ENCODE peak calls at places on chromosomes 7 and 10, in four cellular contexts. One of them, this sample, is unnamed.

GRCh38 chr10:7426349-7426748 is 15.5 kb upstream of the SFMBT2 start:
- DNase-seq in PC-9: no peak
- DNase-seq in OCI-LY7: no peak
- DNase-seq in left lung: no peak
- DNase-seq in this sample: no peak

GRCh38 chr7:44983742-44984477 is 5.1 kb upstream of the MYO1G start:
- DNase-seq in PC-9: no peak
- DNase-seq in OCI-LY7: no peak
- DNase-seq in left lung: no peak
- DNase-seq in this sample: no peak

GRCh38 chr10:96334888-96335526 is 23.8 kb downstream of the OPALIN start:
- DNase-seq in PC-9: no peak
- DNase-seq in OCI-LY7: peak; percentile 23
- DNase-seq in left lung: no peak
- DNase-seq in this sample: peak; percentile 19

GRCh38 chr10:74189999-74190421 is 39.0 kb downstream of the ADK start:
- DNase-seq in PC-9: peak; percentile 98
- DNase-seq in OCI-LY7: peak; percentile 78
- DNase-seq in left lung: no peak
- DNase-seq in this sample: no peak

GRCh38 chr7:41617987-41618386 is 84.9 kb downstream of the INHBA start:
- DNase-seq in PC-9: no peak
- DNase-seq in OCI-LY7: no peak
- DNase-seq in left lung: no peak
- DNase-seq in this sample: no peak

GRCh38 chr10:69179089-69179742 is 818 bp upstream of the SUPV3L1 start:
- DNase-seq in PC-9: no peak
- DNase-seq in OCI-LY7: no peak
- DNase-seq in left lung: no peak
- DNase-seq in this sample: peak; percentile 19

GRCh38 chr7:123682690-123683089 is 27.0 kb downstream of the LMOD2 start:
- DNase-seq in PC-9: peak; percentile 67
- DNase-seq in OCI-LY7: peak; percentile 60
- DNase-seq in left lung: no peak
- DNase-seq in this sample: no peak

GRCh38 chr7:44761207-44762161 is 12.8 kb downstream of the ZMIZ2 start:
- DNase-seq in PC-9: no peak
- DNase-seq in OCI-LY7: no peak
- DNase-seq in left lung: no peak
- DNase-seq in this sample: peak; percentile 95

GRCh38 chr7:119320316-119320715 is 952.7 kb upstream of the KCND2 start:
- DNase-seq in PC-9: no peak
- DNase-seq in OCI-LY7: no peak
- DNase-seq in left lung: no peak
- DNase-seq in this sample: no peak

GRCh38 chr10:110364531-110364937 is 59.8 kb upstream of the SMNDC1 start:
- DNase-seq in PC-9: peak; percentile 78
- DNase-seq in OCI-LY7: no peak
- DNase-seq in left lung: no peak
- DNase-seq in this sample: no peak

GRCh38 chr10:48683893-48684292 is 780 bp upstream of the WDFY4 start:
- DNase-seq in PC-9: no peak
- DNase-seq in OCI-LY7: peak; percentile 87
- DNase-seq in left lung: no peak
- DNase-seq in this sample: no peak

GRCh38 chr10:33199731-33200130 is 134.7 kb downstream of the NRP1 start:
- DNase-seq in PC-9: no peak
- DNase-seq in OCI-LY7: no peak
- DNase-seq in left lung: no peak
- DNase-seq in this sample: peak; percentile 34
- H3K4me1 ChIP-seq in PC-9: no peaks in the 10 kb centered on the region
- H3K4me1 ChIP-seq in OCI-LY7: no peaks in the 10 kb centered on the region
- H3K4me1 ChIP-seq in left lung: peaks cover 25% of the 10 kb centered on the region
- H3K4me1 ChIP-seq in this sample: peaks cover 9% of the 10 kb centered on the region

DNA sequence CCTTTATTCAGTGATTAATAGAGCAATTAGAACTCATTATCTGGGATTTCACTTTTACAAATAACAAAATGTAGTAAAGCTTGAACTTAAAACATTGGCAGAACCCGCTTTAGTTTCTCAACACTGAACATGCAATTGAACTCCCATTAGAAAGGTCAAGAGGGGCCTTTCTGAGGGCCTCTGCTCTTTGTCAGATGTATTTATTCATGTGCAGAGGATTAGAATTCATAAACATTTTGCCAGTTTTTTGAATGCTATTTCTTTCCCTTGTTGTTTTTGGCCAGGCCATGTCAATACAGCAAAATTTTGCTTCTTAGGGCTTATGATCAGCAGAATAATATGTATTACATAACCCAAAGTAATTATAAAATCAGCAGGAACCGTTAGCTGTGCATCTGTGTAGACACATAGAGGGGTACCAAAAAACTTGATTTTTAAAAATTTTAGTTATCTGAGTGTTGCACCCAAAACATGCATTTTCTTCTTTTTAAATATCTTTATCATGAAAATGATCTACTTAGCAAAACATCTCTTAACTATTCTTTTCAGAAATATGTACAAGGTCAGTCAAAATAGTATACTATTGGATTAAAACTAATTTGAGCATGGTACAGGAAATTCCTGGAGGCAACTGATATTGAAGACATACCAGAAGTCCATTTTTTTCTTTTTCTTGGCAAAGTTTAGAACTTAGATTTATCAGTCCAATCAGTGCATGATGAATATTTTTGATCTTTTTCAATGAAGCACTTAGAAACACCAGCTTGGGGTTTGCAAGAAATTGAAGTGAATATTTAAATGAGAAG is 177.5 kb downstream of the TWIST1 start:
- DNase-seq in PC-9: no peak
- DNase-seq in OCI-LY7: no peak
- DNase-seq in left lung: no peak
- DNase-seq in this sample: no peak
- H3K9me3 ChIP-seq in PC-9: no peaks in the 10 kb centered on the region
- H3K9me3 ChIP-seq in OCI-LY7: no peaks in the 10 kb centered on the region
- H3K9me3 ChIP-seq in left lung: no peaks in the 10 kb centered on the region
- H3K9me3 ChIP-seq in this sample: no peaks in the 10 kb centered on the region

GRCh38 chr7:32062150-32062549 is 8.1 kb downstream of the PDE1C start:
- DNase-seq in PC-9: peak; percentile 35
- DNase-seq in OCI-LY7: peak; percentile 10
- DNase-seq in left lung: no peak
- DNase-seq in this sample: peak; percentile 66
- TF ChIP-seq CTCF in PC-9: peak; percentile 72
- TF ChIP-seq CTCF in OCI-LY7: peak; percentile 76
- TF ChIP-seq CTCF in left lung: peak; percentile 56
- TF ChIP-seq CTCF in this sample: peak; percentile 68

DNA sequence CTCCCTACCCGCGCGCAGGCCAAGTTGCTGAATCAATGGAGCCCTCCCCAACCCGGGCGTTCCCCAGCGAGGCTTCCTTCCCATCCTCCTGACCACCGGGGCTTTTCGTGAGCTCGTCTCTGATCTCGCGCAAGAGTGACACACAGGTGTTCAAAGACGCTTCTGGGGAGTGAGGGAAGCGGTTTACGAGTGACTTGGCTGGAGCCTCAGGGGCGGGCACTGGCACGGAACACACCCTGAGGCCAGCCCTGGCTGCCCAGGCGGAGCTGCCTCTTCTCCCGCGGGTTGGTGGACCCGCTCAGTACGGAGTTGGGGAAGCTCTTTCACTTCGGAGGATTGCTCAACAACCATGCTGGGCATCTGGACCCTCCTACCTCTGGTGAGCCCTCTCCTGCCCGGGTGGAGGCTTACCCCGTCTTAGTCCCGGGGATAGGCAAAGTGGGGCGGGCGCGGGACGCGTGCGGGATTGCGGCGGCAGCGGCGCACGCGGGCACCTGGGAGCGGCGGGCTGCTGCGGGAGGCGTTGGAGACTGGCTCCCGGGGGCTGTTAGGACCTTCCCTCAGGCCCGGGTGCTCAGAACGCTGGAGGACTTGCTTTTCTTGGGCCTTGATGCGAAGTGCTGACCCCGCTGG is at the start of gene FAS:
- DNase-seq in PC-9: peak; percentile 71
- DNase-seq in OCI-LY7: peak; percentile 82
- DNase-seq in left lung: peak; percentile 86
- DNase-seq in this sample: peak; percentile 21
- H3K4me1 ChIP-seq in PC-9: peaks cover 26% of the 10 kb centered on the region
- H3K4me1 ChIP-seq in OCI-LY7: peaks cover 46% of the 10 kb centered on the region
- H3K4me1 ChIP-seq in left lung: peaks cover 15% of the 10 kb centered on the region
- H3K4me1 ChIP-seq in this sample: no peaks in the 10 kb centered on the region